ENCODE peak calls at places on chromosomes 7 and 10, in five cellular contexts. V, S, L, P and Y are unnamed samples.

GRCh38 chr10:132255489-132256344 is 52.0 kb downstream of the STK32C start:
- DNase-seq in V (no peak), L (no peak), S (peak; percentile 51), P (no peak), Y (no peak)

GRCh38 chr7:129939881-129940280 is 12.9 kb downstream of the UBE2H start:
- DNase-seq in P (no peak), L (no peak), S (no peak), V (no peak), Y (no peak)

GRCh38 chr10:68876919-68877250 is 24.2 kb upstream of the DDX50 start:
- DNase-seq in P (no peak), L (peak; percentile 41), V (no peak), S (no peak), Y (no peak)

GRCh38 chr7:5377279-5377678 is 46.4 kb downstream of the TNRC18 start:
- DNase-seq in V (no peak), P (no peak), S (no peak), L (no peak), Y (no peak)

GRCh38 chr7:37031571-37032257 is 307.4 kb upstream of the AOAH start:
- DNase-seq in P (peak; percentile 47), V (no peak), L (peak; percentile 79), S (peak; percentile 74), Y (peak; percentile 8)

GRCh38 chr10:48465860-48466521 is 138.9 kb downstream of the ARHGAP22 start:
- DNase-seq in L (no peak), S (no peak), V (no peak), P (no peak), Y (no peak)

GRCh38 chr7:131745645-131746248 is 189.3 kb upstream of the PODXL start:
- DNase-seq in V (no peak), L (no peak), S (peak; percentile 29), P (no peak), Y (no peak)

GRCh38 chr10:101558206-101558605 is 29.9 kb downstream of the POLL start:
- DNase-seq in P (no peak), V (no peak), L (no peak), S (no peak), Y (no peak)

GRCh38 chr7:4836206-4836661 is 25.6 kb downstream of the PAPOLB start:
- DNase-seq in S (no peak), P (no peak), L (no peak), V (no peak), Y (no peak)